ENCODE peak calls at places on chromosomes 6 and 20, in four cellular contexts. Y, U, D and Q are unnamed samples.

GRCh38 chr20:13147071-13147961 is 73.8 kb upstream of the ISM1 start:
- DNase-seq in Y (no peak), U (no peak), D (no peak), Q (no peak)

GRCh38 chr6:41577865-41578713 is 31.9 kb downstream of the FOXP4 start:
- DNase-seq in Y (no peak), U (no peak), D (peak), Q (no peak)

GRCh38 chr6:133114973-133115372 is 126.2 kb upstream of the EYA4 start:
- DNase-seq in Y (no peak), U (no peak), D (no peak), Q (no peak)

GRCh38 chr6:13908955-13909381 is 15.8 kb upstream of the RNF182 start:
- DNase-seq in Y (no peak), U (peak), D (peak), Q (peak)

GRCh38 chr6:170291271-170292110 is 613 bp upstream of the DLL1 start:
- DNase-seq in Y (peak), U (no peak), D (no peak), Q (no peak)

GRCh38 chr20:40332167-40332566 is 356.9 kb downstream of the MAFB start:
- DNase-seq in Y (no peak), U (no peak), D (no peak), Q (no peak)

GRCh38 chr6:142842423-142843261 is 102.3 kb downstream of the HIVEP2 start:
- DNase-seq in Y (no peak), U (no peak), D (no peak), Q (no peak)

GRCh38 chr6:137171824-137172733 is 1.4 kb downstream of the IL22RA2 start:
- DNase-seq in Y (no peak), U (no peak), D (no peak), Q (no peak)

GRCh38 chr6:159098636-159099106 is 53.9 kb upstream of the TAGAP start:
- DNase-seq in Y (no peak), U (no peak), D (no peak), Q (no peak)

GRCh38 chr6:22658934-22659333 is 89.6 kb downstream of the HDGFL1 start:
- DNase-seq in Y (no peak), U (no peak), D (no peak), Q (no peak)

GRCh38 chr6:119454694-119455093 is 105.1 kb upstream of the MAN1A1 start:
- DNase-seq in Y (no peak), U (no peak), D (no peak), Q (no peak)

GRCh38 chr6:160386869-160387518 is 38.8 kb downstream of the SLC22A3 start:
- DNase-seq in Y (no peak), U (no peak), D (no peak), Q (no peak)

GRCh38 chr6:149852881-149853280 is 11.3 kb downstream of the LRP11 start:
- DNase-seq in Y (no peak), U (no peak), D (no peak), Q (no peak)

GRCh38 chr6:26286168-26286854 is 78.7 kb upstream of the BTN3A2 start:
- DNase-seq in Y (no peak), U (no peak), D (peak), Q (no peak)

GRCh38 chr6:28258877-28259777 is at the start of gene NKAPL:
- DNase-seq in Y (no peak), U (no peak), D (no peak), Q (no peak)

GRCh38 chr6:41555326-41556300 is 9.4 kb downstream of the FOXP4 start:
- DNase-seq in Y (no peak), U (no peak), D (no peak), Q (no peak)

GRCh38 chr6:166434336-166434735 is 51.6 kb upstream of the MPC1 start:
- DNase-seq in Y (no peak), U (no peak), D (no peak), Q (no peak)

GRCh38 chr6:4164043-4164442 is 28.7 kb upstream of the ECI2 start:
- DNase-seq in Y (no peak), U (no peak), D (no peak), Q (no peak)

GRCh38 chr6:33570806-33571636 is 9.1 kb downstream of the BAK1 start:
- DNase-seq in Y (no peak), U (peak), D (peak), Q (peak)

GRCh38 chr6:37317312-37318038 is 36.3 kb upstream of the RNF8 start:
- DNase-seq in Y (no peak), U (no peak), D (no peak), Q (no peak)

GRCh38 chr20:35715611-35716010 is 16.4 kb downstream of the ROMO1 start:
- DNase-seq in Y (no peak), U (no peak), D (no peak), Q (no peak)

GRCh38 chr6:41416165-41416837 is 80.9 kb downstream of the NCR2 start:
- DNase-seq in Y (no peak), U (no peak), D (no peak), Q (no peak)

GRCh38 chr6:149317656-149318571 is at the start of gene TAB2:
- DNase-seq in Y (no peak), U (peak), D (peak), Q (peak)

GRCh38 chr6:137443901-137444300 is 50.3 kb downstream of the OLIG3 start:
- DNase-seq in Y (no peak), U (no peak), D (no peak), Q (no peak)

GRCh38 chr20:64115171-64115911 is 8.0 kb upstream of the NPBWR2 start:
- DNase-seq in Y (no peak), U (no peak), D (no peak), Q (no peak)

GRCh38 chr6:54481096-54481495 is 172.9 kb downstream of the TINAG start:
- DNase-seq in Y (no peak), U (no peak), D (no peak), Q (no peak)

GRCh38 chr6:148999921-149000589 is 253.2 kb downstream of the UST start:
- DNase-seq in Y (no peak), U (no peak), D (no peak), Q (no peak)

GRCh38 chr6:70520575-70520974 is 46.2 kb upstream of the SDHAF4 start:
- DNase-seq in Y (no peak), U (no peak), D (peak), Q (no peak)

GRCh38 chr20:24868396-24868927 is 80.6 kb upstream of the CST7 start:
- DNase-seq in Y (no peak), U (no peak), D (no peak), Q (no peak)

GRCh38 chr20:60921021-60921622 is 330.9 kb upstream of the CDH4 start:
- DNase-seq in Y (no peak), U (no peak), D (peak), Q (no peak)

GRCh38 chr20:22214296-22214695 is 370.1 kb downstream of the FOXA2 start:
- DNase-seq in Y (no peak), U (no peak), D (no peak), Q (no peak)

GRCh38 chr6:27296106-27296783 is 15.8 kb downstream of the POM121L2 start:
- DNase-seq in Y (no peak), U (no peak), D (peak), Q (no peak)

GRCh38 chr20:35515949-35516645 is 13.4 kb downstream of the C20orf173 start:
- DNase-seq in Y (no peak), U (no peak), D (peak), Q (no peak)

GRCh38 chr6:100663219-100663863 is 198.6 kb upstream of the SIM1 start:
- DNase-seq in Y (no peak), U (no peak), D (no peak), Q (no peak)

GRCh38 chr20:59817406-59817805 is 116.0 kb downstream of the SYCP2 start:
- DNase-seq in Y (no peak), U (no peak), D (no peak), Q (no peak)

GRCh38 chr6:170039156-170040114 is 251.4 kb downstream of the DLL1 start:
- DNase-seq in Y (no peak), U (no peak), D (no peak), Q (no peak)

GRCh38 chr6:7991536-7991935 is 72.7 kb downstream of the BLOC1S5 start:
- DNase-seq in Y (no peak), U (no peak), D (no peak), Q (no peak)

GRCh38 chr20:1858859-1859258 is 36.3 kb upstream of the SIRPA start:
- DNase-seq in Y (no peak), U (no peak), D (no peak), Q (no peak)

GRCh38 chr20:16922834-16923233 is 174.7 kb downstream of the OTOR start:
- DNase-seq in Y (no peak), U (no peak), D (no peak), Q (no peak)

GRCh38 chr6:147693185-147693584 is 184.7 kb downstream of the SAMD5 start:
- DNase-seq in Y (no peak), U (no peak), D (no peak), Q (no peak)

DNA sequence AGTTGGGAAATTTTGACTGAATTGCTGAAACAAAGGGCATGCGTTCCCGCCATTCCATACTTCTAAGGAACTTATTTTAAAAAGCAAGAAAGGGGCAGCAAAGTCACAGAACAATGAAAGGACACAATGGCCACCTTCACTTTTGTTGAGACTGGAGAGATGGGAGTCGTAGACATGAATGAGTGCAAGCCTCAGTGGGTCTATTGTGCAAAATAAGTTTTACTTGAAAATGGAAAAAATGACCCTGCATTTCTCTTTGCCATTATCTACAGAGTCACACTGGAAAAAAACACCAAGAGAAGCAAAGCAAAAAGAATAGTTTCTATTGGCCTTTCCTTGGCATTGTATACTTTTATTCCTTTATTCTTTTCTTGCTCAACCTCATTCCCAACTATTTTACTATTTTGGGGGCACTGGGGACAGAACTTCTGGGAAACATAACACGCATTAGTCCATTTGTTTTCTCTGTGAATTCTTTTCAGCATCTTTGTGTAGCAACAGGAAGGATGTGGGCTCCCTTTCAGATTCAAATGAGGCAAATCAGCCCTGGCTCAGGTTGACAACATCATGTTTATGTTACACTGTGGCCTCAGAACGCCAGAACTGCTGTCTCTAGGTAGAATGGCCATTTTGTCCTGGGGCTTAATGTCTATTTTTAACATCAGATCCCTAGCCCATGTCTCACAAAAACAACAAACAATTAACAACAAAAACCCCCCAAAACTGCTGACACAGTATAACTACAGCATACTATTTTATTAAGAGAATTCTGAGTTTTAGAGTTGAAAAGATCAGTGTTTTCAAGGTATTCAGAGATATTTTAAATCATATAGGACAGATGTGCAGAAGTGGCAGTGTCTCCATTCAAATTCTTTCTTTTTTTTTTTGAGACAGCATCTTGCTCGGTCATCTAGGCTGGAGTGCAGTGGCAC is 122.2 kb downstream of the FYN start:
- DNase-seq in Y (peak), U (no peak), D (no peak), Q (no peak)
- TF ChIP-seq TAF1 in Y (no peak), U (no peak), D (no peak), Q (no peak)

GRCh38 chr20:62822788-62823651 is 6.2 kb downstream of the COL9A3 start:
- DNase-seq in Y (no peak), U (peak), D (peak), Q (peak)

GRCh38 chr20:62823688-62824475 is 7.0 kb downstream of the COL9A3 start:
- DNase-seq in Y (peak), U (no peak), D (no peak), Q (no peak)

GRCh38 chr20:62825994-62826645 is 9.3 kb downstream of the COL9A3 start:
- DNase-seq in Y (no peak), U (no peak), D (no peak), Q (no peak)

GRCh38 chr20:62825288-62825993 is 8.6 kb downstream of the COL9A3 start:
- DNase-seq in Y (no peak), U (no peak), D (no peak), Q (no peak)

GRCh38 chr20:62824476-62825287 is 7.8 kb downstream of the COL9A3 start:
- DNase-seq in Y (no peak), U (peak), D (peak), Q (no peak)
- TF ChIP-seq POLR2A in Y (no peak), U (no peak), D (no peak), Q (no peak)

GRCh38 chr6:35719830-35720733 is 16.8 kb upstream of the ARMC12 start:
- DNase-seq in Y (no peak), U (peak), D (no peak), Q (peak)

GRCh38 chr6:35718354-35718695 is 18.5 kb upstream of the ARMC12 start:
- DNase-seq in Y (no peak), U (no peak), D (no peak), Q (no peak)

GRCh38 chr6:35717449-35718353 is 19.1 kb upstream of the ARMC12 start:
- DNase-seq in Y (no peak), U (no peak), D (no peak), Q (no peak)

GRCh38 chr6:35719407-35719829 is 17.4 kb upstream of the ARMC12 start:
- DNase-seq in Y (no peak), U (no peak), D (no peak), Q (no peak)

DNA sequence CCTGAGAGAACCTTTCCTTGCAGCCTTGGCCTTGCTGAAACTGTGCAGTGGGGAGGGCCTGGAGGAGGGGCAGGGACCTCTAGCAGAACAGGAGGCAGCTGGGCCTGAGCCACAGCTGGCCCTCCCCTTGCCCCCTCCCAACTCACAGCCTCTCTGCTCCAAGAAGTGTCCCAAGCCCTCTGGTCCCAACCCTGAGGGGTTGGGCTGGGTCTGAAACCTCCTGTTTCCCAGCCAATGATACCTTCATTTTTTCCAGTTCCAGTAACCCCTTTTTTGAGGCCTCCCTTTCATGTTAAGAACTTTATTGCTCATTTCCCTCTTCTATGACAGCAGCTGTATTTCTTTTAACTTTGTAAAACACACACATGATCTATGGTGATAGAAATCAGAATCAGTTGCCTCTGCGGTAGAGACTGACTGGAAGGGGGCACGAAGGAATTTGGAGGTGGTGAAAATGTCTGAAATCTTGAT is 17.9 kb upstream of the ARMC12 start:
- DNase-seq in Y (no peak), U (no peak), D (no peak), Q (no peak)
- TF ChIP-seq POLR2AphosphoS5 in Y (no peak), U (no peak), D (no peak), Q (no peak)

GRCh38 chr6:39887692-39888450 is 46.4 kb downstream of the MOCS1 start:
- DNase-seq in Y (peak), U (no peak), D (no peak), Q (no peak)
- TF ChIP-seq TAF1 in Y (no peak), U (no peak), D (no peak), Q (no peak)

GRCh38 chr6:31805939-31806469 is 762 bp downstream of the LSM2 start:
- DNase-seq in Y (no peak), U (no peak), D (no peak), Q (no peak)

GRCh38 chr6:31811645-31812044 is 3.4 kb downstream of the HSPA1L start:
- DNase-seq in Y (no peak), U (no peak), D (no peak), Q (no peak)

GRCh38 chr6:31806470-31807272 is at the start of gene LSM2:
- DNase-seq in Y (no peak), U (peak), D (peak), Q (peak)
- TF ChIP-seq POLR2A in Y (peak), U (peak), D (peak), Q (peak)

GRCh38 chr6:44698602-44699001 is 311.1 kb downstream of the CDC5L start:
- DNase-seq in Y (no peak), U (no peak), D (no peak), Q (no peak)

GRCh38 chr6:44700422-44700821 is 312.9 kb downstream of the CDC5L start:
- DNase-seq in Y (no peak), U (no peak), D (no peak), Q (no peak)

GRCh38 chr6:44699851-44700250 is 312.3 kb downstream of the CDC5L start:
- DNase-seq in Y (no peak), U (no peak), D (no peak), Q (no peak)

GRCh38 chr6:44697333-44697732 is 309.8 kb downstream of the CDC5L start:
- DNase-seq in Y (no peak), U (no peak), D (peak), Q (no peak)

GRCh38 chr6:44699082-44699481 is 311.6 kb downstream of the CDC5L start:
- DNase-seq in Y (no peak), U (no peak), D (no peak), Q (no peak)
- TF ChIP-seq POLR2AphosphoS5 in Y (no peak), U (no peak), D (no peak), Q (no peak)

GRCh38 chr6:152301806-152302568 is 335.2 kb downstream of the SYNE1 start:
- DNase-seq in Y (peak), U (peak), D (peak), Q (peak)
- TF ChIP-seq TAF1 in Y (peak), U (no peak), D (no peak), Q (peak)

DNA sequence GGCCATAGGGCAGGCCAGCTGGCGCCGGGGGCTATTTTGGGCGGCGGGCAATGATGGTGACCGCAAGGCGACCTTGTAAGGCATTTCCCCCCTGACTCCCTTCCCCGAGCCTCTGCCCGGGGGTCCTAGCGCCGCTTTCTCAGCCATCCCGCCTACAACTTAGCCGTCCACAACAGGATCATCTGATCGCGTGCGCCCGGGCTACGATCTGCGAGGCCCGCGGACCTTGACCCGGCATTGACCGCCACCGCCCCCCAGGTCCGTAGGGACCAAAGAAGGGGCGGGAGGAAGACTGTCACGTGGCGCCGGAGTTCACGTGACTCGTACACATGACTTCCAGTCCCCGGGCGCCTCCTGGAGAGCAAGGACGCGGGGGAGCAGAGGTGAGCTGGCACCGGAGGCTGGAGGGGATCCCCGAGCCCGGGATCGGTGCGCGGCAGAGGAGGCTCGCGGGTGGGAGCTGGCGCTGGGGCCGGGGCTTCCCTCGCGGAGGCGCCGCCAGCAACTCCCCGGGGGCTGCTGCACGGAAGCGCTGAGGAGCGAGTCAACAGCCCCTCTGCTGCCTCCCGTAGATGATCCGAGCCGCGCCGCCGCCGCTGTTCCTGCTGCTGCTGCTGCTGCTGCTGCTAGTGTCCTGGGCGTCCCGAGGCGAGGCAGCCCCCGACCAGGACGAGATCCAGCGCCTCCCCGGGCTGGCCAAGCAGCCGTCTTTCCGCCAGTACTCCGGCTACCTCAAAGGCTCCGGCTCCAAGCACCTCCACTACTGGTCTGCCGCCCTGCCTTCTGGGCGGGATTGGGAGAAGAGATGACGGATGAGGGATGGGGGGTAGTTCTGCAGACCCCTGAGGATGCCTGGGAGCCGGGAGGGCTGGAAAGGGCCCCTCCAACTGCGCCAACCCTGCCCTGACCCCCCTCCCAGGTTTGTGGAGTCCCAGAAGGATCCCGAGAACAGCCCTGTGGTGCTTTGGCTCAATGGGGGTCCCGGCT is at the start of the genes CTSA and NEURL2:
- DNase-seq in Y (peak), U (peak), D (peak), Q (peak)
- TF ChIP-seq POLR2A in Y (peak), U (no peak), D (peak), Q (peak)

GRCh38 chr6:105645166-105645565 is 242.3 kb upstream of the PREP start:
- DNase-seq in Y (no peak), U (no peak), D (no peak), Q (no peak)
- TF ChIP-seq POLR2AphosphoS5 in Y (no peak), U (no peak), D (no peak), Q (no peak)